ENCODE peak calls at places on chromosome 5, in six cellular contexts. A is CD8-positive, alpha-beta T cell; R is EL; M is lung; D is chondrocyte; F is iris pigment epithelial cell. L is an unnamed sample.

GRCh38 chr5:142327111-142327842 is 2.5 kb upstream of the SPRY4 start:
- DNase-seq in R (peak), M (no peak), D (no peak), F (peak), A (no peak), L (peak)

GRCh38 chr5:65907138-65907537 is 19.2 kb upstream of the ERBIN start:
- DNase-seq in F (peak), R (peak), D (no peak), A (no peak), M (no peak), L (no peak)

GRCh38 chr5:168683247-168683926 is 104.2 kb upstream of the PANK3 start:
- DNase-seq in A (peak), D (peak), M (no peak), R (no peak), F (no peak), L (peak)

GRCh38 chr5:31479706-31480105 is 52.2 kb downstream of the DROSHA start:
- DNase-seq in F (no peak), M (no peak), R (no peak), A (no peak), D (no peak), L (no peak)

GRCh38 chr5:180201051-180201987 is 7.7 kb downstream of the RASGEF1C start:
- DNase-seq in D (no peak), R (peak), M (no peak), A (no peak), F (peak), L (peak)

GRCh38 chr5:170268153-170268689 is 29.4 kb downstream of the LCP2 start:
- DNase-seq in D (no peak), A (no peak), M (no peak), F (no peak), R (no peak), L (no peak)

GRCh38 chr5:149217802-149218153 is 53.9 kb upstream of the AFAP1L1 start:
- DNase-seq in D (no peak), A (no peak), R (no peak), M (no peak), F (no peak), L (no peak)

GRCh38 chr5:30041831-30042385 is 1151.6 kb upstream of the CDH6 start:
- DNase-seq in M (no peak), A (no peak), D (no peak), F (no peak), R (no peak), L (no peak)

GRCh38 chr5:60916646-60917045 is 28.2 kb downstream of the ERCC8 start:
- DNase-seq in D (no peak), R (peak), M (no peak), F (peak), A (no peak), L (no peak)

GRCh38 chr5:169831331-169831730 is 149.0 kb downstream of the INSYN2B start:
- DNase-seq in A (no peak), M (no peak), F (no peak), D (no peak), R (no peak), L (no peak)

GRCh38 chr5:128778474-128778873 is 186.8 kb upstream of the SLC27A6 start:
- DNase-seq in A (no peak), M (no peak), F (peak), D (no peak), R (peak), L (peak)